ENCODE peak calls at places on chromosomes 13 and 19, in seven cellular contexts. One of them, this sample, is unnamed.

GRCh38 chr13:35672611-35673010 is 196.1 kb upstream of the MAB21L1 start:
- DNase-seq in left cardiac atrium: no peak
- DNase-seq in skeletal muscle cell: no peak
- DNase-seq in caudate nucleus: no peak
- DNase-seq in HT1080: no peak
- DNase-seq in HFF-Myc: peak; percentile 66
- DNase-seq in left ventricle myocardium inferior: no peak
- DNase-seq in this sample: no peak

GRCh38 chr13:111955412-111955769 is 111.6 kb upstream of the SOX1 start:
- DNase-seq in left cardiac atrium: no peak
- DNase-seq in skeletal muscle cell: no peak
- DNase-seq in caudate nucleus: no peak
- DNase-seq in HT1080: no peak
- DNase-seq in HFF-Myc: no peak
- DNase-seq in left ventricle myocardium inferior: no peak
- DNase-seq in this sample: peak; percentile 58

GRCh38 chr19:39078436-39079200 is 5.5 kb upstream of the ACP7 start:
- DNase-seq in left cardiac atrium: no peak
- DNase-seq in skeletal muscle cell: peak; percentile 82
- DNase-seq in caudate nucleus: no peak
- DNase-seq in HT1080: peak; percentile 99
- DNase-seq in HFF-Myc: peak; percentile 35
- DNase-seq in left ventricle myocardium inferior: no peak
- DNase-seq in this sample: no peak

GRCh38 chr13:29621401-29621800 is 25.9 kb upstream of the SLC7A1 start:
- DNase-seq in left cardiac atrium: no peak
- DNase-seq in skeletal muscle cell: peak; percentile 11
- DNase-seq in caudate nucleus: no peak
- DNase-seq in HT1080: peak; percentile 55
- DNase-seq in HFF-Myc: peak; percentile 3
- DNase-seq in left ventricle myocardium inferior: no peak
- DNase-seq in this sample: no peak

GRCh38 chr13:54433511-54434206 is 1405.0 kb downstream of the OLFM4 start:
- DNase-seq in left cardiac atrium: no peak
- DNase-seq in skeletal muscle cell: no peak
- DNase-seq in caudate nucleus: no peak
- DNase-seq in HT1080: no peak
- DNase-seq in HFF-Myc: no peak
- DNase-seq in left ventricle myocardium inferior: no peak
- DNase-seq in this sample: no peak

GRCh38 chr19:10209305-10209704 is 14.6 kb upstream of the DNMT1 start:
- DNase-seq in left cardiac atrium: no peak
- DNase-seq in skeletal muscle cell: no peak
- DNase-seq in caudate nucleus: no peak
- DNase-seq in HT1080: peak; percentile 72
- DNase-seq in HFF-Myc: no peak
- DNase-seq in left ventricle myocardium inferior: no peak
- DNase-seq in this sample: no peak

GRCh38 chr19:4064073-4064550 is 2.6 kb downstream of the ZBTB7A start:
- DNase-seq in left cardiac atrium: no peak
- DNase-seq in skeletal muscle cell: no peak
- DNase-seq in caudate nucleus: no peak
- DNase-seq in HT1080: no peak
- DNase-seq in HFF-Myc: no peak
- DNase-seq in left ventricle myocardium inferior: no peak
- DNase-seq in this sample: no peak

GRCh38 chr19:4473011-4473410 is 914 bp downstream of the HDGFL2 start:
- DNase-seq in left cardiac atrium: no peak
- DNase-seq in skeletal muscle cell: no peak
- DNase-seq in caudate nucleus: no peak
- DNase-seq in HT1080: no peak
- DNase-seq in HFF-Myc: no peak
- DNase-seq in left ventricle myocardium inferior: no peak
- DNase-seq in this sample: no peak

GRCh38 chr19:35856546-35857149 is at the start of gene KIRREL2:
- DNase-seq in left cardiac atrium: no peak
- DNase-seq in skeletal muscle cell: no peak
- DNase-seq in caudate nucleus: no peak
- DNase-seq in HT1080: no peak
- DNase-seq in HFF-Myc: no peak
- DNase-seq in left ventricle myocardium inferior: no peak
- DNase-seq in this sample: no peak

GRCh38 chr19:862529-863304 is 3.3 kb downstream of the CFD start:
- DNase-seq in left cardiac atrium: peak; percentile 75
- DNase-seq in skeletal muscle cell: no peak
- DNase-seq in caudate nucleus: no peak
- DNase-seq in HT1080: no peak
- DNase-seq in HFF-Myc: no peak
- DNase-seq in left ventricle myocardium inferior: no peak
- DNase-seq in this sample: no peak

GRCh38 chr19:55640043-55640576 is 692 bp upstream of the ZNF580 start:
- DNase-seq in left cardiac atrium: peak; percentile 78
- DNase-seq in skeletal muscle cell: no peak
- DNase-seq in caudate nucleus: peak; percentile 25
- DNase-seq in HT1080: no peak
- DNase-seq in HFF-Myc: no peak
- DNase-seq in left ventricle myocardium inferior: peak; percentile 65
- DNase-seq in this sample: no peak

GRCh38 chr13:40589285-40590109 is 76.9 kb downstream of the FOXO1 start:
- DNase-seq in left cardiac atrium: peak; percentile 39
- DNase-seq in skeletal muscle cell: peak; percentile 52
- DNase-seq in caudate nucleus: no peak
- DNase-seq in HT1080: peak; percentile 86
- DNase-seq in HFF-Myc: peak; percentile 27
- DNase-seq in left ventricle myocardium inferior: no peak
- DNase-seq in this sample: no peak

GRCh38 chr13:46317120-46317519 is 69.9 kb downstream of the RUBCNL start:
- DNase-seq in left cardiac atrium: no peak
- DNase-seq in skeletal muscle cell: peak; percentile 13
- DNase-seq in caudate nucleus: no peak
- DNase-seq in HT1080: no peak
- DNase-seq in HFF-Myc: no peak
- DNase-seq in left ventricle myocardium inferior: no peak
- DNase-seq in this sample: no peak

GRCh38 chr19:53870485-53870844 is 2.8 kb downstream of the MYADM start:
- DNase-seq in left cardiac atrium: no peak
- DNase-seq in skeletal muscle cell: no peak
- DNase-seq in caudate nucleus: no peak
- DNase-seq in HT1080: no peak
- DNase-seq in HFF-Myc: no peak
- DNase-seq in left ventricle myocardium inferior: no peak
- DNase-seq in this sample: no peak

GRCh38 chr19:1455336-1456120 is 5.6 kb downstream of the APC2 start:
- DNase-seq in left cardiac atrium: peak; percentile 56
- DNase-seq in skeletal muscle cell: no peak
- DNase-seq in caudate nucleus: no peak
- DNase-seq in HT1080: peak; percentile 45
- DNase-seq in HFF-Myc: no peak
- DNase-seq in left ventricle myocardium inferior: no peak
- DNase-seq in this sample: no peak

GRCh38 chr13:104382941-104383340 is 1316.7 kb upstream of the SLC10A2 start:
- DNase-seq in left cardiac atrium: no peak
- DNase-seq in skeletal muscle cell: peak; percentile 27
- DNase-seq in caudate nucleus: no peak
- DNase-seq in HT1080: no peak
- DNase-seq in HFF-Myc: no peak
- DNase-seq in left ventricle myocardium inferior: no peak
- DNase-seq in this sample: no peak

GRCh38 chr19:43618921-43619261 is 538 bp downstream of the ZNF428 start:
- DNase-seq in left cardiac atrium: no peak
- DNase-seq in skeletal muscle cell: no peak
- DNase-seq in caudate nucleus: no peak
- DNase-seq in HT1080: no peak
- DNase-seq in HFF-Myc: no peak
- DNase-seq in left ventricle myocardium inferior: no peak
- DNase-seq in this sample: no peak

GRCh38 chr19:7833225-7834156 is 3.5 kb downstream of the EVI5L start:
- DNase-seq in left cardiac atrium: peak; percentile 86
- DNase-seq in skeletal muscle cell: peak; percentile 30
- DNase-seq in caudate nucleus: no peak
- DNase-seq in HT1080: no peak
- DNase-seq in HFF-Myc: peak; percentile 43
- DNase-seq in left ventricle myocardium inferior: peak; percentile 82
- DNase-seq in this sample: no peak

GRCh38 chr19:3673506-3674439 is 26.5 kb downstream of the PIP5K1C start:
- DNase-seq in left cardiac atrium: no peak
- DNase-seq in skeletal muscle cell: no peak
- DNase-seq in caudate nucleus: no peak
- DNase-seq in HT1080: no peak
- DNase-seq in HFF-Myc: no peak
- DNase-seq in left ventricle myocardium inferior: no peak
- DNase-seq in this sample: no peak

GRCh38 chr13:77874406-77874805 is 44.2 kb downstream of the EDNRB start:
- DNase-seq in left cardiac atrium: no peak
- DNase-seq in skeletal muscle cell: peak; percentile 24
- DNase-seq in caudate nucleus: no peak
- DNase-seq in HT1080: no peak
- DNase-seq in HFF-Myc: no peak
- DNase-seq in left ventricle myocardium inferior: no peak
- DNase-seq in this sample: no peak

GRCh38 chr13:29514720-29515310 is 80.7 kb downstream of the SLC7A1 start:
- DNase-seq in left cardiac atrium: no peak
- DNase-seq in skeletal muscle cell: no peak
- DNase-seq in caudate nucleus: no peak
- DNase-seq in HT1080: no peak
- DNase-seq in HFF-Myc: no peak
- DNase-seq in left ventricle myocardium inferior: no peak
- DNase-seq in this sample: no peak

GRCh38 chr19:5113101-5113557 is 144.2 kb downstream of the KDM4B start:
- DNase-seq in left cardiac atrium: no peak
- DNase-seq in skeletal muscle cell: no peak
- DNase-seq in caudate nucleus: no peak
- DNase-seq in HT1080: peak; percentile 20
- DNase-seq in HFF-Myc: no peak
- DNase-seq in left ventricle myocardium inferior: no peak
- DNase-seq in this sample: no peak

GRCh38 chr13:25752957-25753540 is 298.8 kb downstream of the SHISA2 start:
- DNase-seq in left cardiac atrium: peak; percentile 76
- DNase-seq in skeletal muscle cell: peak; percentile 78
- DNase-seq in caudate nucleus: no peak
- DNase-seq in HT1080: peak; percentile 97
- DNase-seq in HFF-Myc: peak; percentile 47
- DNase-seq in left ventricle myocardium inferior: peak; percentile 44
- DNase-seq in this sample: no peak

GRCh38 chr19:45455707-45456499 is 11.9 kb upstream of the FOSB start:
- DNase-seq in left cardiac atrium: peak; percentile 92
- DNase-seq in skeletal muscle cell: peak; percentile 96
- DNase-seq in caudate nucleus: no peak
- DNase-seq in HT1080: peak; percentile 100
- DNase-seq in HFF-Myc: no peak
- DNase-seq in left ventricle myocardium inferior: peak; percentile 85
- DNase-seq in this sample: no peak